ENCODE peak calls at places on chromosomes 11 and 22, in four cellular contexts. S, K, O and E are unnamed samples.

GRCh38 chr11:92596596-92597317 is 372.1 kb downstream of the FAT3 start:
- DNase-seq in S (no peak), O (no peak), K (no peak), E (peak)

GRCh38 chr11:848380-848931 is 5.8 kb downstream of the TSPAN4 start:
- DNase-seq in S (peak), O (no peak), K (peak), E (peak)

GRCh38 chr11:77580712-77581337 is 8.9 kb upstream of the AQP11 start:
- DNase-seq in K (peak), S (peak), O (no peak), E (peak)

GRCh38 chr11:14656536-14657457 is 13.2 kb downstream of the PDE3B start:
- DNase-seq in K (no peak), S (no peak), O (no peak), E (no peak)

GRCh38 chr11:60265373-60266214 is 14.9 kb upstream of the MS4A4A start:
- DNase-seq in K (no peak), S (peak), O (no peak), E (peak)

GRCh38 chr11:132244871-132245557 is 874.6 kb downstream of the NTM start:
- DNase-seq in K (no peak), O (no peak), S (no peak), E (no peak)

GRCh38 chr11:123308077-123308476 is 113.0 kb upstream of the CLMP start:
- DNase-seq in K (peak), S (peak), O (no peak), E (no peak)

GRCh38 chr22:39243443-39244072 is 1.2 kb downstream of the PDGFB start:
- DNase-seq in O (no peak), S (peak), K (no peak), E (no peak)

GRCh38 chr22:43957871-43958270 is 2.6 kb downstream of the SAMM50 start:
- DNase-seq in O (peak), K (no peak), S (no peak), E (peak)

GRCh38 chr11:132874638-132875037 is 657.7 kb downstream of the OPCML start:
- DNase-seq in K (no peak), S (no peak), O (no peak), E (peak)

GRCh38 chr11:91822805-91823204 is 401.8 kb upstream of the FAT3 start:
- DNase-seq in O (no peak), K (no peak), S (no peak), E (no peak)

GRCh38 chr11:105935791-105936190 is 86.2 kb downstream of the MSANTD4 start:
- DNase-seq in O (no peak), K (no peak), S (no peak), E (peak)

GRCh38 chr11:131404010-131404409 is 33.6 kb downstream of the NTM start:
- DNase-seq in K (no peak), O (no peak), S (no peak), E (no peak)

GRCh38 chr11:69013009-69013951 is at the start of gene MRGPRF:
- DNase-seq in K (peak), S (peak), O (peak), E (peak)

GRCh38 chr11:60899021-60899936 is 7.1 kb downstream of the PRPF19 start:
- DNase-seq in S (peak), K (peak), O (peak), E (peak)

GRCh38 chr11:46120711-46121327 is 435 bp downstream of the PHF21A start:
- DNase-seq in S (peak), K (peak), O (peak), E (peak)

GRCh38 chr22:44685384-44686056 is 16.5 kb upstream of the PRR5 start:
- DNase-seq in S (peak), O (peak), K (peak), E (peak)

GRCh38 chr11:3215346-3216026 is 3.1 kb downstream of the MRGPRG start:
- DNase-seq in S (no peak), K (peak), O (no peak), E (no peak)